ENCODE peak calls at places on chromosome 11, in five cellular contexts. O, Q, F, I and W are unnamed samples.

GRCh38 chr11:47355283-47356128 is 3.0 kb upstream of the MYBPC3 start:
- DNase-seq in O (peak; percentile 89), Q (peak; percentile 98), F (peak; percentile 100), I (peak; percentile 78), W (peak; percentile 97)

GRCh38 chr11:29161216-29161615 is 855.6 kb downstream of the KCNA4 start:
- DNase-seq in O (no peak), Q (no peak), F (no peak), I (no peak), W (no peak)

GRCh38 chr11:134701564-134702165 is 289.6 kb upstream of the B3GAT1 start:
- DNase-seq in O (no peak), Q (no peak), F (no peak), I (no peak), W (no peak)

GRCh38 chr11:67640021-67640757 is 626 bp upstream of the TBX10 start:
- DNase-seq in O (no peak), Q (peak; percentile 71), F (peak; percentile 89), I (peak; percentile 74), W (peak; percentile 78)

GRCh38 chr11:31646206-31646605 is 136.6 kb downstream of the ELP4 start:
- DNase-seq in O (no peak), Q (peak; percentile 23), F (no peak), I (no peak), W (no peak)

GRCh38 chr11:45110562-45110961 is 35.9 kb upstream of the PRDM11 start:
- DNase-seq in O (no peak), Q (peak; percentile 78), F (peak; percentile 56), I (peak; percentile 70), W (peak; percentile 33)

GRCh38 chr11:63802637-63803414 is 10.4 kb upstream of the SPINDOC start:
- DNase-seq in O (no peak), Q (peak; percentile 74), F (no peak), I (peak; percentile 66), W (no peak)

GRCh38 chr11:128318856-128319474 is 268.4 kb downstream of the ETS1 start:
- DNase-seq in O (no peak), Q (no peak), F (no peak), I (no peak), W (no peak)

GRCh38 chr11:123822591-123822990 is 16.4 kb upstream of the OR6M1 start:
- DNase-seq in O (no peak), Q (no peak), F (no peak), I (no peak), W (no peak)

GRCh38 chr11:68266121-68266891 is 5.5 kb downstream of the C11orf24 start:
- DNase-seq in O (no peak), Q (no peak), F (no peak), I (peak; percentile 3), W (peak; percentile 53)

GRCh38 chr11:129613076-129613475 is 202.6 kb upstream of the TMEM45B start:
- DNase-seq in O (no peak), Q (no peak), F (no peak), I (no peak), W (no peak)

GRCh38 chr11:8070417-8071101 is 10.5 kb upstream of the TUB start:
- DNase-seq in O (no peak), Q (peak; percentile 34), F (no peak), I (peak; percentile 54), W (no peak)

GRCh38 chr11:108803781-108804180 is 138.9 kb downstream of the DDX10 start:
- DNase-seq in O (no peak), Q (no peak), F (no peak), I (no peak), W (no peak)

GRCh38 chr11:8810331-8811301 is 100.4 kb upstream of the AKIP1 start:
- DNase-seq in O (peak; percentile 61), Q (no peak), F (peak; percentile 82), I (peak; percentile 57), W (peak; percentile 83)

GRCh38 chr11:43580735-43581369 is 99.7 kb upstream of the HSD17B12 start:
- DNase-seq in O (no peak), Q (no peak), F (peak; percentile 76), I (peak; percentile 67), W (no peak)

GRCh38 chr11:120532511-120533196 is 21.1 kb downstream of the GRIK4 start:
- DNase-seq in O (no peak), Q (no peak), F (no peak), I (no peak), W (no peak)

GRCh38 chr11:73139476-73140198 is 2.5 kb downstream of the FCHSD2 start:
- DNase-seq in O (no peak), Q (peak; percentile 28), F (no peak), I (no peak), W (no peak)

GRCh38 chr11:69959461-69959860 is 118.7 kb upstream of the ANO1 start:
- DNase-seq in O (no peak), Q (no peak), F (no peak), I (no peak), W (no peak)

GRCh38 chr11:699116-699508 is 3.5 kb downstream of the TMEM80 start:
- DNase-seq in O (no peak), Q (no peak), F (no peak), I (no peak), W (no peak)

GRCh38 chr11:69540118-69541000 is 58.9 kb downstream of the LINC01488 start:
- DNase-seq in O (no peak), Q (no peak), F (peak; percentile 59), I (peak; percentile 40), W (no peak)

GRCh38 chr11:66136752-66137123 is 66.7 kb downstream of the PACS1 start:
- DNase-seq in O (no peak), Q (peak; percentile 74), F (no peak), I (no peak), W (no peak)

GRCh38 chr11:104830080-104830479 is 68.2 kb downstream of the CASP12 start:
- DNase-seq in O (no peak), Q (peak; percentile 12), F (no peak), I (no peak), W (no peak)

GRCh38 chr11:100593321-100593720 is 93.8 kb upstream of the ARHGAP42 start:
- DNase-seq in O (no peak), Q (no peak), F (no peak), I (no peak), W (no peak)

GRCh38 chr11:113401718-113402117 is 14.1 kb downstream of the ANKK1 start:
- DNase-seq in O (no peak), Q (peak; percentile 51), F (no peak), I (no peak), W (peak; percentile 70)

GRCh38 chr11:131198161-131198560 is 172.3 kb upstream of the NTM start:
- DNase-seq in O (no peak), Q (no peak), F (no peak), I (no peak), W (no peak)

GRCh38 chr11:94504689-94505293 is 7.5 kb upstream of the C11orf97 start:
- DNase-seq in O (no peak), Q (peak; percentile 42), F (no peak), I (peak; percentile 44), W (no peak)

GRCh38 chr11:61917357-61918109 is at the start of gene RAB3IL1:
- DNase-seq in O (peak; percentile 67), Q (peak; percentile 30), F (peak; percentile 81), I (peak; percentile 91), W (peak; percentile 55)

GRCh38 chr11:114296190-114296978 is at the start of gene NNMT:
- DNase-seq in O (peak; percentile 58), Q (peak; percentile 87), F (no peak), I (peak; percentile 30), W (peak; percentile 31)

GRCh38 chr11:104823638-104824037 is 74.6 kb downstream of the CASP12 start:
- DNase-seq in O (no peak), Q (no peak), F (no peak), I (no peak), W (no peak)

GRCh38 chr11:31757245-31757835 is 53.8 kb downstream of the PAX6 start:
- DNase-seq in O (no peak), Q (no peak), F (no peak), I (no peak), W (no peak)

GRCh38 chr11:64765841-64766682 is 6.3 kb upstream of the PYGM start:
- DNase-seq in O (no peak), Q (no peak), F (no peak), I (no peak), W (no peak)

GRCh38 chr11:107505667-107506066 is 48.0 kb upstream of the CWF19L2 start:
- DNase-seq in O (no peak), Q (no peak), F (no peak), I (peak; percentile 12), W (no peak)

GRCh38 chr11:107508201-107508857 is 50.7 kb upstream of the CWF19L2 start:
- DNase-seq in O (no peak), Q (no peak), F (no peak), I (no peak), W (no peak)

GRCh38 chr11:107508858-107509244 is 51.2 kb upstream of the CWF19L2 start:
- DNase-seq in O (no peak), Q (no peak), F (no peak), I (no peak), W (no peak)
- H3K4me1 ChIP-seq in O (no peaks in the 10 kb centered on the region), Q (no peaks in the 10 kb centered on the region), F (no peaks in the 10 kb centered on the region), I (no peaks in the 10 kb centered on the region), W (no peaks in the 10 kb centered on the region)

GRCh38 chr11:12693485-12694181 is 19.4 kb downstream of the TEAD1 start:
- DNase-seq in O (peak; percentile 17), Q (peak; percentile 83), F (no peak), I (no peak), W (peak; percentile 54)
- TF ChIP-seq EP300 in O (peak; percentile 37), Q (peak; percentile 36), F (no peak), I (no peak), W (no peak)

GRCh38 chr11:118211006-118211405 is 13.8 kb downstream of the JAML start:
- DNase-seq in O (no peak), Q (no peak), F (peak; percentile 57), I (no peak), W (no peak)

GRCh38 chr11:118213774-118214173 is 11.0 kb downstream of the JAML start:
- DNase-seq in O (no peak), Q (no peak), F (no peak), I (no peak), W (no peak)

GRCh38 chr11:118214210-118214914 is 10.4 kb downstream of the JAML start:
- DNase-seq in O (no peak), Q (no peak), F (no peak), I (no peak), W (no peak)

GRCh38 chr11:118212131-118212725 is 12.6 kb downstream of the JAML start:
- DNase-seq in O (no peak), Q (no peak), F (no peak), I (no peak), W (no peak)

GRCh38 chr11:118212781-118213565 is 11.8 kb downstream of the JAML start:
- DNase-seq in O (no peak), Q (no peak), F (no peak), I (no peak), W (no peak)
- H3K4me1 ChIP-seq in O (peaks cover 4% of the 10 kb centered on the region), Q (no peaks in the 10 kb centered on the region), F (peaks cover 6% of the 10 kb centered on the region), I (no peaks in the 10 kb centered on the region), W (peaks cover 15% of the 10 kb centered on the region)

DNA sequence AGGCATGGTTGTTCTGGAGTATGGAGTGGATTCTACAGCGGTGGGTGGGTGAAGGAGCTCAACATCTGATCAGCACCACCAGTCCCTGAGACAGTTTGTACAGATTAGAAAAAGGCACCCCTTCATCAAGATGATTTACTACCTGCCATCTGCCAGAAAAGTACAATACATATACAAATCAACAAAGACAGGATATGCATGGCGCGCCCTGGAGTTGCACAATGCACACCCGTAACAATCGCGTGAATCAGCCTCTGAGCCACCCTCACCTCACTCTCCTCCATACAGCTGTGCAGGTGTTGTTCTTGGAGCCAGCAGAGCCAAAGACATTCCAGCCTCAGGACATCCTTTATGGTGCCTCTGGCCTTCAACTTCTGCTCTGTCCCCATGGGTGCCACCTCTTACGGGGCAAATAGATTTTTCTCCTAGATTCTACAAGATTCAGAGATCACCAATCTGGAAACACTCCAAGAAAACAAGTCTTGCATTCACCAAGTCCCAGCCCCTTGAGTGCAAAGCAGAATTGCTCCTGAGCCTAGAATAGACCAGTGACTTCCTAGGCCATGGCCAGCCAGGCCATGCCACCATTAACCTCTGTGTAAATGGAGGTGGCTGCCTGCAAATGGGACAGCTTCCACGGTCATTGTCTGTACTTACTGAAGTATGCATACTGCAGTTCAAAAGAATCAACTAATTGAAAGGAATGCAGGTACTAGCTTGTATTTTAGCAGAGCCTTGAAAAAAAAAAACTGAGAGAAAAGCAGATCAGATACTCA is 490.9 kb downstream of the SOX6 start:
- DNase-seq in O (no peak), Q (no peak), F (no peak), I (no peak), W (no peak)
- TF ChIP-seq EP300 in O (no peak), Q (no peak), F (no peak), I (no peak), W (no peak)